ENCODE peak calls at places on chromosomes 3 and 15, in four cellular contexts. B, A, R and J are unnamed samples.

GRCh38 chr3:61966200-61966599 is 404.8 kb downstream of the PTPRG start:
- DNase-seq in R (peak), A (peak), B (no peak), J (no peak)

GRCh38 chr3:182636646-182637045 is 156.7 kb upstream of the ATP11B start:
- DNase-seq in R (no peak), B (no peak), A (no peak), J (no peak)

GRCh38 chr3:101379695-101380376 is 59.5 kb upstream of the IMPG2 start:
- DNase-seq in R (no peak), B (no peak), A (no peak), J (no peak)

GRCh38 chr3:179200790-179201189 is 50.1 kb downstream of the KCNMB3 start:
- DNase-seq in A (no peak), R (no peak), B (no peak), J (no peak)

GRCh38 chr15:71725215-71725955 is 85.0 kb upstream of the NR2E3 start:
- DNase-seq in R (no peak), B (no peak), A (peak), J (no peak)

GRCh38 chr3:67819447-67819846 is 165.0 kb upstream of the SUCLG2 start:
- DNase-seq in B (peak), A (no peak), R (no peak), J (no peak)

GRCh38 chr3:11272913-11273574 is 847 bp downstream of the ATG7 start:
- DNase-seq in B (no peak), R (no peak), A (no peak), J (no peak)

GRCh38 chr15:86877171-86877631 is 797.5 kb downstream of the AGBL1 start:
- DNase-seq in B (peak), A (no peak), R (no peak), J (no peak)

GRCh38 chr15:45714501-45715488 is 80.0 kb downstream of the SQOR start:
- DNase-seq in R (peak), A (peak), B (peak), J (peak)

GRCh38 chr3:66485291-66485968 is 15.4 kb downstream of the LRIG1 start:
- DNase-seq in R (no peak), A (peak), B (no peak), J (no peak)

GRCh38 chr3:127209840-127210653 is 17.1 kb downstream of the PRR23E start:
- DNase-seq in R (no peak), A (no peak), B (no peak), J (peak)

GRCh38 chr3:42023380-42023779 is 61.5 kb upstream of the ULK4 start:
- DNase-seq in B (no peak), A (no peak), R (no peak), J (no peak)

GRCh38 chr3:188241072-188241471 is 87.1 kb downstream of the LPP start:
- DNase-seq in A (peak), R (no peak), B (peak), J (no peak)

GRCh38 chr3:54206874-54207273 is 84.5 kb downstream of the CACNA2D3 start:
- DNase-seq in B (peak), R (no peak), A (no peak), J (peak)

GRCh38 chr3:161221881-161222600 is 930 bp downstream of the NMD3 start:
- DNase-seq in R (no peak), A (peak), B (peak), J (peak)

GRCh38 chr3:157499342-157499963 is 3.8 kb downstream of the VEPH1 start:
- DNase-seq in R (peak), B (peak), A (no peak), J (no peak)

GRCh38 chr15:90597477-90598052 is 67.8 kb downstream of the CRTC3 start:
- DNase-seq in A (no peak), B (no peak), R (no peak), J (no peak)

GRCh38 chr3:117322866-117323265 is 613.3 kb downstream of the TUSC7 start:
- DNase-seq in A (peak), R (no peak), B (peak), J (no peak)

GRCh38 chr15:58369261-58369699 is 62.5 kb upstream of the LIPC start:
- DNase-seq in B (no peak), R (peak), A (peak), J (no peak)
- TF ChIP-seq SMC3 in B (no peak), R (no peak), A (no peak), J (no peak)

DNA sequence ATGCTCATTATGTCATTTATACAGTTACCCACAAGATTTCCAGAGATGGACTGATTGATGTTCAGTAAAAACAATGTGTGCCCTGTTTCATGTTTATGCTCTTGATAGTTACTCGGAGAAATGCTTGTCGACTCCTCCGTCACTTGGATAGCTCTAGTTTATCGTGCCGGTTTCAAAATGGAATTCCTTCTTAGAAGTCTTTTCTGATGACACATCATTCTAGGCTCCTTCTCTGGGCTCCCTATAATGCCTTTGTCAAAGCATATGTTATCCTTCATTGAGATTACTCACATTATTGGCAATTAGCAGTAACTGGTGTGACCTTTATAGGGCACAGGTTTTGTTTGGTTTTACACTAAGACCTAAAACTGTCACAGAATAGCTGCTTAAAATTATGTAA is 201.7 kb downstream of the CNTN6 start:
- DNase-seq in A (no peak), R (no peak), B (no peak), J (no peak)
- TF ChIP-seq SMC3 in A (no peak), R (no peak), B (no peak), J (no peak)

GRCh38 chr3:184360070-184360833 is 1.2 kb downstream of the CLCN2 start:
- DNase-seq in B (no peak), R (no peak), A (no peak), J (no peak)
- TF ChIP-seq SMC3 in B (no peak), R (no peak), A (no peak), J (no peak)

GRCh38 chr3:168100777-168101492 is 5.2 kb upstream of the GOLIM4 start:
- DNase-seq in A (peak), R (no peak), B (no peak), J (no peak)
- TF ChIP-seq SMC3 in A (no peak), R (no peak), B (no peak), J (no peak)

DNA sequence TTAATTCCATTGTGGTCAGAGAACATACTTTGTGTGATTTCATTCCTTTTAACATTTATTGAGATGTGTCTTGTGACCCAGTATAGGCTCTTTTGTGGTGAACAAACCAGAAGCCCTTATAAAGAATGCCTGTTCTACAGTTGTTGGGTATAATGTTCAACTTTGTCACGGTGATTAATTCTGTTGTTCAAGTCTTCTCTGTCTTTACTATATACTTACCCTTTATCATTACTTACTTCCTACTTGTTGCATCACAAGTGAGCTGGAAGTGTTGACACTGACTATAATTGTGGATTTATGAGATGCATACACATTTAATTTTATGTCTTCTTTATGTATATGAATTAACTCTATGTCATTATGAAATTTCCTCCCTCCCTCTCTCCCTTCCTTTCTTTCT is 59.7 kb upstream of the TBL1XR1 start:
- DNase-seq in A (no peak), R (no peak), B (no peak), J (no peak)
- TF ChIP-seq SMC3 in A (no peak), R (no peak), B (no peak), J (no peak)

GRCh38 chr3:39126532-39127071 is 19.1 kb downstream of the TTC21A start:
- DNase-seq in R (peak), A (peak), B (peak), J (peak)

GRCh38 chr3:39127296-39127906 is 19.9 kb downstream of the TTC21A start:
- DNase-seq in R (no peak), B (no peak), A (no peak), J (no peak)

GRCh38 chr3:39124876-39125836 is 17.7 kb downstream of the TTC21A start:
- DNase-seq in B (peak), R (peak), A (peak), J (no peak)

GRCh38 chr3:39127907-39128303 is 20.4 kb downstream of the TTC21A start:
- DNase-seq in B (no peak), R (no peak), A (no peak), J (no peak)

GRCh38 chr3:39125837-39126500 is 18.5 kb downstream of the TTC21A start:
- DNase-seq in R (peak), A (peak), B (no peak), J (no peak)
- TF ChIP-seq SMC3 in R (no peak), A (no peak), B (no peak), J (no peak)